ENCODE peak calls at places on chromosomes 13 and 19, in five cellular contexts. U is CD8-positive, alpha-beta memory T cell; B is AG08395; E is T-helper 17 cell; S is CD4-positive, alpha-beta T cell. F is an unnamed sample.
A peak's percentile ranks its signal among the peaks of the same experiment; 100 is the strongest.

GRCh38 chr13:114134111-114134943 is 1.9 kb upstream of the RASA3 start:
- DNase-seq in U (peak; percentile 62), B (no peak), E (no peak), S (peak; percentile 4), F (no peak)

GRCh38 chr13:98068511-98068910 is 74.4 kb upstream of the FARP1 start:
- DNase-seq in U (no peak), B (no peak), E (no peak), S (no peak), F (peak; percentile 10)

GRCh38 chr19:3575260-3575741 is 2.6 kb downstream of the HMG20B start:
- DNase-seq in U (no peak), B (no peak), E (no peak), S (peak; percentile 33), F (peak; percentile 44)

GRCh38 chr19:13846533-13847032 is 30.4 kb upstream of the NANOS3 start:
- DNase-seq in U (peak; percentile 100), B (peak; percentile 90), E (peak; percentile 96), S (peak; percentile 99), F (peak; percentile 98)

GRCh38 chr19:35773020-35773809 is 2.1 kb upstream of the ARHGAP33 start:
- DNase-seq in U (no peak), B (no peak), E (no peak), S (no peak), F (no peak)

GRCh38 chr13:76472916-76473315 is 413.3 kb downstream of the KCTD12 start:
- DNase-seq in U (no peak), B (no peak), E (no peak), S (no peak), F (no peak)

GRCh38 chr19:55345818-55346724 is 6.4 kb downstream of the KMT5C start:
- DNase-seq in U (no peak), B (no peak), E (no peak), S (no peak), F (peak; percentile 47)

GRCh38 chr19:18495204-18495911 is 26.5 kb downstream of the ELL start:
- DNase-seq in U (peak; percentile 62), B (no peak), E (no peak), S (no peak), F (no peak)

GRCh38 chr13:83211301-83211700 is 671.0 kb downstream of the SLITRK1 start:
- DNase-seq in U (no peak), B (no peak), E (no peak), S (no peak), F (peak; percentile 17)

GRCh38 chr13:44292545-44292944 is 81.1 kb upstream of the SERP2 start:
- DNase-seq in U (no peak), B (no peak), E (no peak), S (no peak), F (no peak)

GRCh38 chr19:46974181-46974580 is 45.5 kb upstream of the NPAS1 start:
- DNase-seq in U (no peak), B (no peak), E (no peak), S (no peak), F (no peak)

GRCh38 chr13:39859898-39860297 is 204.4 kb downstream of the COG6 start:
- DNase-seq in U (no peak), B (no peak), E (no peak), S (no peak), F (no peak)

GRCh38 chr13:100648354-100648753 is 26.2 kb downstream of the TMTC4 start:
- DNase-seq in U (no peak), B (peak; percentile 6), E (no peak), S (no peak), F (no peak)

GRCh38 chr13:51154029-51154555 is 43.0 kb upstream of the C13orf42 start:
- DNase-seq in U (no peak), B (peak; percentile 52), E (no peak), S (no peak), F (peak; percentile 66)

GRCh38 chr13:29934531-29935308 is 84.3 kb upstream of the UBL3 start:
- DNase-seq in U (peak; percentile 44), B (no peak), E (no peak), S (no peak), F (no peak)

GRCh38 chr13:50267917-50268316 is 252.7 kb downstream of the KCNRG start:
- DNase-seq in U (no peak), B (no peak), E (no peak), S (no peak), F (peak; percentile 5)

F was measured in astrocyte of the hippocampus.